ENCODE peak calls at places on chromosomes 1 and 21, in eight cellular contexts. F is mammary epithelial cell, Z is ELF-1, I is pons, W is ureter, Y is LoVo, L is aorta, U is caudate nucleus. G is an unnamed sample.

GRCh38 chr21:34609951-34610549 is 4.9 kb downstream of the RCAN1 start:
- DNase-seq in U (no peak), Y (no peak), W (no peak), L (no peak), F (no peak), Z (no peak), I (no peak), G (no peak)

GRCh38 chr1:32933742-32934322 is 30.8 kb downstream of the RNF19B start:
- DNase-seq in I (peak), Z (peak), F (peak), Y (peak), W (peak), U (no peak), L (no peak), G (no peak)

GRCh38 chr1:240310226-240310925 is 218.7 kb downstream of the FMN2 start:
- DNase-seq in L (no peak), I (no peak), W (no peak), F (no peak), Z (no peak), U (no peak), Y (no peak), G (no peak)

GRCh38 chr1:166915941-166916340 is 39.9 kb upstream of the TADA1 start:
- DNase-seq in Y (no peak), U (no peak), I (no peak), F (peak), W (no peak), L (no peak), Z (no peak), G (no peak)

GRCh38 chr21:14991957-14992356 is 72.8 kb downstream of the NRIP1 start:
- DNase-seq in Z (no peak), U (no peak), W (no peak), I (no peak), Y (no peak), F (peak), L (no peak), G (no peak)

GRCh38 chr1:18121072-18121820 is 13.6 kb downstream of the IGSF21 start:
- DNase-seq in L (no peak), U (no peak), I (no peak), W (no peak), F (no peak), Y (no peak), Z (no peak), G (no peak)

GRCh38 chr1:213934642-213935041 is 53.1 kb upstream of the PROX1 start:
- DNase-seq in L (no peak), Z (no peak), U (no peak), F (peak), I (no peak), W (peak), Y (peak), G (no peak)

GRCh38 chr1:27345272-27345671 is 3.5 kb downstream of the SYTL1 start:
- DNase-seq in F (no peak), U (no peak), L (no peak), Y (no peak), W (no peak), I (no peak), Z (no peak), G (no peak)

GRCh38 chr1:154770897-154771594 is 99.0 kb downstream of the KCNN3 start:
- DNase-seq in W (no peak), L (peak), F (peak), I (no peak), U (no peak), Y (no peak), Z (no peak), G (no peak)